ENCODE peak calls at places on chromosomes 12 and 14, in six cellular contexts. I is colonic mucosa; S is AG10803; C is effector memory CD4-positive, alpha-beta T cell; R is CD4-positive, CD25-positive, alpha-beta regulatory T cell; B is esophagus squamous epithelium. W is an unnamed sample.

GRCh38 chr12:10197879-10198278 is 14.8 kb upstream of the GABARAPL1 start:
- DNase-seq in C (no peak), I (no peak), B (no peak), S (no peak), R (no peak), W (no peak)

GRCh38 chr12:69154585-69155363 is 84.6 kb upstream of the CPSF6 start:
- DNase-seq in I (peak; percentile 79), R (peak; percentile 76), S (peak; percentile 52), C (peak; percentile 69), B (no peak), W (no peak)

GRCh38 chr14:21069388-21070082 is 569 bp upstream of the ARHGEF40 start:
- DNase-seq in R (no peak), B (no peak), S (peak; percentile 37), C (no peak), I (no peak), W (peak; percentile 88)

GRCh38 chr12:124518051-124518932 is 49.1 kb downstream of the NCOR2 start:
- DNase-seq in S (peak; percentile 100), B (peak; percentile 40), R (no peak), C (no peak), I (peak; percentile 100), W (peak; percentile 99)

GRCh38 chr14:97196336-97196735 is 399.2 kb downstream of the VRK1 start:
- DNase-seq in R (no peak), S (no peak), B (no peak), C (no peak), I (no peak), W (no peak)

GRCh38 chr12:67320614-67321305 is 51.6 kb downstream of the CAND1 start:
- DNase-seq in S (peak; percentile 4), R (peak; percentile 28), B (no peak), C (no peak), I (no peak), W (no peak)

GRCh38 chr14:24900281-24900868 is 149.6 kb downstream of the STXBP6 start:
- DNase-seq in B (no peak), R (no peak), S (peak; percentile 93), I (no peak), C (no peak), W (no peak)

GRCh38 chr14:101223561-101224162 is 320.1 kb upstream of the RTL1 start:
- DNase-seq in R (no peak), S (no peak), C (no peak), B (no peak), I (peak; percentile 12), W (no peak)

GRCh38 chr12:100675432-100675831 is 101.9 kb downstream of the GAS2L3 start:
- DNase-seq in C (no peak), B (no peak), S (peak; percentile 47), R (no peak), I (no peak), W (no peak)

GRCh38 chr12:127130506-127131100 is 1136.4 kb upstream of the TMEM132C start:
- DNase-seq in B (no peak), C (no peak), R (no peak), I (no peak), S (no peak), W (no peak)

GRCh38 chr14:24710403-24711063 is 76.5 kb upstream of the GZMB start:
- DNase-seq in R (peak; percentile 25), C (peak; percentile 30), S (peak; percentile 62), I (peak; percentile 59), B (no peak), W (peak; percentile 56)

GRCh38 chr14:35533357-35534129 is 421 bp upstream of the INSM2 start:
- DNase-seq in S (peak; percentile 20), C (peak; percentile 34), I (peak; percentile 78), R (peak; percentile 30), B (no peak), W (peak; percentile 88)

GRCh38 chr12:131920902-131921840 is 7.9 kb upstream of the PUS1 start:
- DNase-seq in R (no peak), S (no peak), C (no peak), B (no peak), I (no peak), W (peak; percentile 83)

GRCh38 chr12:131922772-131923171 is 6.3 kb upstream of the PUS1 start:
- DNase-seq in I (no peak), B (no peak), C (no peak), S (no peak), R (no peak), W (peak; percentile 72)

GRCh38 chr12:131920157-131920508 is 8.9 kb upstream of the PUS1 start:
- DNase-seq in I (no peak), B (no peak), R (no peak), S (no peak), C (no peak), W (peak; percentile 89)

GRCh38 chr12:131921866-131922769 is 7.0 kb upstream of the PUS1 start:
- DNase-seq in S (no peak), R (no peak), B (no peak), C (no peak), I (no peak), W (peak; percentile 73)

GRCh38 chr12:131923260-131923659 is 5.8 kb upstream of the PUS1 start:
- DNase-seq in I (no peak), C (no peak), B (no peak), S (no peak), R (no peak), W (peak; percentile 66)
- H3K4me3 ChIP-seq in I (no peak overlapping the region), C (no peak overlapping the region), B (no peak overlapping the region), S (no peak overlapping the region), R (no peak overlapping the region), W (no peak overlapping the region)

GRCh38 chr14:76473381-76474263 is 97.7 kb downstream of the ESRRB start:
- DNase-seq in I (no peak), R (no peak), S (no peak), B (no peak), C (no peak), W (no peak)
- H3K4me3 ChIP-seq in I (no peak overlapping the region), R (no peak overlapping the region), S (no peak overlapping the region), B (no peak overlapping the region), C (no peak overlapping the region), W (no peak overlapping the region)

DNA sequence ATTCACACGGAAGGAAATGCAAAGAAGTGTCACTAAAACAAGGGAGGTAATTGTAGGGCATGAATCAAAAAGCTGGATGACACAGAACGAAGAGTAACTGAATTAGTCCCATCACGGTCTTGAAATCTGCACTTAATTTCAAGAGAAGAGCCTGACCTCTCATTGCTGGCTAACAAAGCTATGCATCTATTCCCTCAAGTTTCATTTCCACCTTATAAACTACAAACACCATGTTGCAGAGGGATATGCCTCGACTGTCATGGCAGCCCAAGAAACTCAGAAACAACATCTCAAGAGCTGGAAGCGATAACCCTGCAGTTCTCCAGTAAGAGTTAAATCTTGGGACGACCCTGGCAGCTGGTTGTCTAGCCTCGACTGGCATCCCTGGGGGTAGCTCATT is 76.3 kb downstream of the FOXN3 start:
- DNase-seq in I (no peak), R (no peak), S (no peak), C (no peak), B (no peak), W (no peak)
- H3K4me3 ChIP-seq in I (no peak overlapping the region), R (no peak overlapping the region), S (no peak overlapping the region), C (no peak overlapping the region), B (no peak overlapping the region), W (no peak overlapping the region)

GRCh38 chr12:74539765-74540526 is 2.3 kb downstream of the ATXN7L3B start:
- DNase-seq in B (no peak), S (no peak), C (no peak), I (no peak), R (no peak), W (no peak)
- H3K4me3 ChIP-seq in B (no peak overlapping the region), S (peak overlapping the region; percentile 93), C (peak overlapping the region; percentile 1), I (peak overlapping the region; percentile 66), R (peak overlapping the region; percentile 92), W (peak overlapping the region; percentile 99)